ENCODE peak calls at places on chromosomes 4 and X, in seven cellular contexts. G is A549, P is IMR-90, B is SK-N-SH, A is K562, L is HepG2, H is GM12878. I is an unnamed sample.

GRCh38 chrX:22360129-22360528 is 87.4 kb downstream of the CBLL2 start:
- DNase-seq in G (no peak), P (no peak), B (no peak), A (no peak), L (no peak), H (no peak), I (no peak)

GRCh38 chr4:8516996-8517550 is 63.1 kb upstream of the GPR78 start:
- DNase-seq in G (no peak), P (no peak), B (no peak), A (no peak), L (no peak), H (no peak), I (no peak)

GRCh38 chr4:153643406-153644016 is 40.6 kb upstream of the TLR2 start:
- DNase-seq in G (peak), P (peak), B (peak), A (peak), L (peak), H (peak), I (no peak)

GRCh38 chrX:124421898-124422622 is 75.7 kb downstream of the SH2D1A start:
- DNase-seq in G (no peak), P (no peak), B (no peak), A (no peak), L (no peak), H (no peak), I (no peak)

GRCh38 chrX:97200454-97200853 is 316.7 kb downstream of the RPA4 start:
- DNase-seq in G (no peak), P (no peak), B (no peak), A (no peak), L (no peak), H (no peak), I (peak)

GRCh38 chr4:183429489-183429888 is 14.9 kb upstream of the CDKN2AIP start:
- DNase-seq in G (no peak), P (no peak), B (no peak), A (no peak), L (no peak), H (no peak), I (no peak)

GRCh38 chr4:72374156-72374555 is 194.9 kb downstream of the ADAMTS3 start:
- DNase-seq in G (no peak), P (no peak), B (no peak), A (no peak), L (no peak), H (no peak), I (no peak)

GRCh38 chr4:8910822-8911310 is 39.2 kb upstream of the HMX1 start:
- DNase-seq in G (no peak), P (no peak), B (no peak), A (no peak), L (no peak), H (no peak), I (no peak)

GRCh38 chr4:67779631-67780030 is 25.4 kb upstream of the GNRHR start:
- DNase-seq in G (no peak), P (no peak), B (no peak), A (no peak), L (no peak), H (no peak), I (no peak)

GRCh38 chr4:726235-726787 is 20.7 kb downstream of the PCGF3 start:
- DNase-seq in G (no peak), P (peak), B (no peak), A (no peak), L (no peak), H (no peak), I (no peak)

GRCh38 chr4:60682901-60683300 is 517.2 kb upstream of the ADGRL3 start:
- DNase-seq in G (no peak), P (peak), B (no peak), A (no peak), L (no peak), H (no peak), I (no peak)

GRCh38 chr4:4379540-4380087 is 7.3 kb upstream of the NSG1 start:
- DNase-seq in G (no peak), P (no peak), B (no peak), A (no peak), L (no peak), H (no peak), I (no peak)

GRCh38 chrX:87005183-87005582 is 512.4 kb upstream of the KLHL4 start:
- DNase-seq in G (no peak), P (no peak), B (no peak), A (no peak), L (no peak), H (no peak), I (no peak)

GRCh38 chrX:87003031-87003430 is 514.6 kb upstream of the KLHL4 start:
- DNase-seq in G (no peak), P (no peak), B (no peak), A (no peak), L (no peak), H (no peak), I (no peak)

GRCh38 chrX:87005885-87006284 is 511.7 kb upstream of the KLHL4 start:
- DNase-seq in G (no peak), P (no peak), B (no peak), A (no peak), L (no peak), H (no peak), I (no peak)

DNA sequence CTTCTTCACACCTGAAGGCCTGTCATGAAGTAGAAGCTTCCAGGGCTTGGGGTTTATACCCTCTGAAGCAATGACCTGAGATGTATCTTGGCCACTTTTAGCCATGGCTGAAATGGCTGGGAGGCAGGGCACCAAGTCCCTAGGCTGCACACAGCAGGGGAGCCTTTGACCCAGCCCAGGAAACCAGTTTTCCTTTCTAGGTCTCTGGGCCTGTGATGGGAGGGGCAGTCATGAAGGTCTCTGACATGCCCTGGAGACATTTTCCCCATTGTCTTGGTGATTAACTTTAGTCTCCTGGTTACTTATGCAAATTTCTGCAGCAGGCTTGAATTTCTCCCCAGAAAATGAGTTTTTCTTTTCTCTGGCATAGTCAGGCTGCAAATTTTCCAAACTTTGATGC is 511.0 kb upstream of the KLHL4 start:
- DNase-seq in G (no peak), P (no peak), B (no peak), A (no peak), L (no peak), H (no peak), I (peak)
- TF ChIP-seq USF2 in G (no peak), P (no peak), B (no peak), A (no peak), L (no peak), H (no peak), I (no peak)

GRCh38 chr4:97493815-97494518 is 649.3 kb downstream of the STPG2 start:
- DNase-seq in G (no peak), P (no peak), B (no peak), A (no peak), L (no peak), H (no peak), I (no peak)
- TF ChIP-seq USF2 in G (no peak), P (no peak), B (no peak), A (no peak), L (no peak), H (no peak), I (no peak)

GRCh38 chr4:39818646-39819045 is 120.7 kb downstream of the UBE2K start:
- DNase-seq in G (no peak), P (no peak), B (no peak), A (no peak), L (no peak), H (no peak), I (no peak)
- TF ChIP-seq USF2 in G (no peak), P (no peak), B (no peak), A (no peak), L (no peak), H (no peak), I (no peak)

DNA sequence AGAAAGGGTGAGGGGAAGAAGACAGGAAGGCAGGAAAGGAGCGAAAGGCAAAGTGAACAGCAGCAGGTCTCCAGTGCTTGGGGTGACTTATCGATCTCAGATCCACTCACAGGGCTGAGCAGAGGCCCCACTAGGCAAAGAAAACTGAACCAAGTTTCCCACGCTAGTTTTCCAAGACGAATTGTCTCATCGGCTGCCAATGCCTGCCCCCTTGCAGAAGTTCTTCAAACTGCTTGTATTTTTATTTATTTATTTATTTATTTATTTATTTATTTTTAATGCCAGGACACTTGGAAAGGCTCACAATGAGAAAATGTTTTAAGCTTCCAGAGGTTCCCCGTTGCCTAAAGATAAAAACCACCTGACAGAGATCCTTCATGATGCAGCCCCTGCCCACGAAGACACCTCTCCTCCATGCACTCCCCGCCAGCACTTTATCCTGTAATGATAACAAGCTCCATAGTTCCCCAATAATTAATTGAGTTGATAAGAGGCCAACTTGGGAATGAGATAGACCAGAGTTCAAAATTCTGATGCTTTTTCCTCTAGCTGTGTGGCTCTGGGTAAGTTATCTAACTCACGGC is 43.2 kb downstream of the QDPR start:
- DNase-seq in G (no peak), P (peak), B (peak), A (peak), L (peak), H (no peak), I (peak)
- TF ChIP-seq USF2 in G (no peak), P (no peak), B (no peak), A (no peak), L (no peak), H (no peak), I (no peak)

GRCh38 chr4:119209077-119209476 is 3.4 kb upstream of the USP53 start:
- DNase-seq in G (peak), P (peak), B (no peak), A (peak), L (peak), H (no peak), I (no peak)
- TF ChIP-seq USF2 in G (no peak), P (no peak), B (no peak), A (no peak), L (no peak), H (no peak), I (no peak)

GRCh38 chr4:146398896-146399443 is 122.8 kb downstream of the SLC10A7 start:
- DNase-seq in G (no peak), P (no peak), B (peak), A (no peak), L (no peak), H (no peak), I (no peak)

GRCh38 chr4:146398404-146398803 is 123.3 kb downstream of the SLC10A7 start:
- DNase-seq in G (no peak), P (no peak), B (no peak), A (no peak), L (no peak), H (no peak), I (no peak)

GRCh38 chr4:146407257-146407656 is 114.5 kb downstream of the SLC10A7 start:
- DNase-seq in G (no peak), P (no peak), B (no peak), A (no peak), L (no peak), H (no peak), I (no peak)

DNA sequence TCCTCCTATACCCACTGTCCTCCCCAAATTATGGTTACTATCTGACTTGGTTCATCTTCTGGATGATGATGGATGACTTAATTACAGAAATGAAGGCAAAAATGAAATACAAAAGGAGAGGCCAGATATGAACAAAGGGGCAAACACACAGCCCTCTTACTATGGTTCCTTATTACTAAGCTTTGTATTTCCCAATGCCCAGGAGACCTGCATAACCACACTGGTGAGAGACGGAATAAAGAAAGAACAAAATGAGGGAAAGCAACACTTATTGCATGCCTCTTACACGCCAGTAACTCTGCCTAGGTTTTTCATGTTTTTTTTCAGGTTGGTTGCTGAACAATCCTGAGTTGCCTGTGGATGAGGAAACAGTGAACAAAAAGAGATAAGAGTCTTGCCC is 120.5 kb downstream of the SLC10A7 start:
- DNase-seq in G (no peak), P (no peak), B (no peak), A (no peak), L (no peak), H (no peak), I (no peak)
- TF ChIP-seq USF2 in G (no peak), P (no peak), B (no peak), A (no peak), L (no peak), H (no peak), I (no peak)

GRCh38 chr4:169201144-169202124 is 69.3 kb downstream of the SH3RF1 start:
- DNase-seq in G (no peak), P (no peak), B (no peak), A (no peak), L (no peak), H (no peak), I (no peak)
- TF ChIP-seq USF2 in G (no peak), P (no peak), B (no peak), A (no peak), L (no peak), H (no peak), I (no peak)

GRCh38 chr4:47741200-47741599 is 96.7 kb downstream of the CORIN start:
- DNase-seq in G (no peak), P (peak), B (no peak), A (no peak), L (no peak), H (no peak), I (no peak)
- TF ChIP-seq USF2 in G (no peak), P (no peak), B (no peak), A (no peak), L (no peak), H (no peak), I (no peak)

GRCh38 chr4:87262886-87263285 is 42.5 kb upstream of the KLHL8 start:
- DNase-seq in G (no peak), P (no peak), B (no peak), A (no peak), L (no peak), H (no peak), I (no peak)

GRCh38 chr4:87255755-87256154 is 35.3 kb upstream of the KLHL8 start:
- DNase-seq in G (no peak), P (no peak), B (no peak), A (no peak), L (no peak), H (no peak), I (no peak)

GRCh38 chr4:87257523-87257922 is 37.1 kb upstream of the KLHL8 start:
- DNase-seq in G (no peak), P (no peak), B (no peak), A (no peak), L (no peak), H (no peak), I (no peak)

GRCh38 chr4:87260477-87260876 is 40.1 kb upstream of the KLHL8 start:
- DNase-seq in G (no peak), P (peak), B (no peak), A (no peak), L (no peak), H (no peak), I (no peak)

GRCh38 chr4:87258677-87259076 is 38.3 kb upstream of the KLHL8 start:
- DNase-seq in G (no peak), P (no peak), B (no peak), A (no peak), L (no peak), H (no peak), I (no peak)
- TF ChIP-seq USF2 in G (no peak), P (no peak), B (no peak), A (no peak), L (no peak), H (no peak), I (no peak)

DNA sequence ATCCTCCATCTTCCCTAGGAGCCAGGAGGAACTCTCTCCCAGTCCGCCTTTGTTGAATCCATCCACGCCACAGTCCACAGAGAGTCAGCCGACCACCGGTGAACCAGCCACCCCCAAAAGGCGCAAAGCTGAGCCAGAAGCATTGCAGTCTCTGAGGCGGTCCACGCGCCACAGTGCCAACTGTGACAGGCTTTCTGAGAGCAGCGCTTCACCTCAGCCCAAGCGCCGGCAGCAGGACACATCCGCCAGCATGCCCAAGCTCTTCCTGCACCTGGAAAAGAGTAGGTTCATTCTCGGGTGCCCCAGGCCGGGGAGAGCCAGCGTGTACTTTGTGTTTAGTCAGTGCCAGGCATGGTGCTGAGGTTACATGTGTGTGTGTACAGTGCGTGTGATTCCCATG is 7.4 kb downstream of the MSL3 start:
- DNase-seq in G (no peak), P (no peak), B (no peak), A (no peak), L (no peak), H (no peak), I (no peak)
- TF ChIP-seq USF2 in G (no peak), P (no peak), B (no peak), A (no peak), L (no peak), H (no peak), I (no peak)

I was measured in WTC11.